ENCODE peak calls at places on chromosomes 13 and 19, in five cellular contexts. One of them, this sample, is unnamed.

GRCh38 chr19:43362179-43362578 is 8.7 kb downstream of the CD177 start:
- DNase-seq in mesendoderm: no peak
- DNase-seq in IMR-90: peak
- DNase-seq in trophoblast cell: no peak
- DNase-seq in neuronal stem cell: no peak
- DNase-seq in this sample: no peak

GRCh38 chr19:7540761-7541480 is 5.4 kb downstream of the PNPLA6 start:
- DNase-seq in mesendoderm: peak
- DNase-seq in trophoblast cell: no peak
- DNase-seq in IMR-90: peak
- DNase-seq in neuronal stem cell: no peak
- DNase-seq in this sample: no peak

GRCh38 chr13:42396501-42396900 is 124.5 kb downstream of the AKAP11 start:
- DNase-seq in IMR-90: no peak
- DNase-seq in neuronal stem cell: no peak
- DNase-seq in mesendoderm: no peak
- DNase-seq in trophoblast cell: no peak
- DNase-seq in this sample: no peak

GRCh38 chr19:1826557-1827521 is 14.8 kb upstream of the ATP8B3 start:
- DNase-seq in mesendoderm: peak
- DNase-seq in IMR-90: no peak
- DNase-seq in neuronal stem cell: no peak
- DNase-seq in trophoblast cell: no peak
- DNase-seq in this sample: peak

GRCh38 chr13:109672545-109672944 is 113.8 kb downstream of the IRS2 start:
- DNase-seq in IMR-90: peak
- DNase-seq in mesendoderm: no peak
- DNase-seq in trophoblast cell: no peak
- DNase-seq in neuronal stem cell: peak
- DNase-seq in this sample: peak

GRCh38 chr19:35260694-35261304 is 8.0 kb upstream of the USF2 start:
- DNase-seq in IMR-90: no peak
- DNase-seq in trophoblast cell: no peak
- DNase-seq in mesendoderm: no peak
- DNase-seq in neuronal stem cell: no peak
- DNase-seq in this sample: no peak

GRCh38 chr13:44307255-44307654 is 66.4 kb upstream of the SERP2 start:
- DNase-seq in IMR-90: peak
- DNase-seq in mesendoderm: no peak
- DNase-seq in trophoblast cell: no peak
- DNase-seq in neuronal stem cell: no peak
- DNase-seq in this sample: peak

GRCh38 chr13:98541211-98541610 is 35.7 kb downstream of the STK24 start:
- DNase-seq in neuronal stem cell: no peak
- DNase-seq in IMR-90: no peak
- DNase-seq in trophoblast cell: peak
- DNase-seq in mesendoderm: no peak
- DNase-seq in this sample: no peak

GRCh38 chr19:15399234-15399515 is 19.6 kb upstream of the AKAP8 start:
- DNase-seq in IMR-90: no peak
- DNase-seq in neuronal stem cell: no peak
- DNase-seq in trophoblast cell: no peak
- DNase-seq in mesendoderm: no peak
- DNase-seq in this sample: no peak

GRCh38 chr19:50978772-50979390 is 4.8 kb downstream of the KLK7 start:
- DNase-seq in neuronal stem cell: no peak
- DNase-seq in trophoblast cell: no peak
- DNase-seq in mesendoderm: no peak
- DNase-seq in IMR-90: no peak
- DNase-seq in this sample: no peak

GRCh38 chr13:94239135-94239534 is 240.3 kb downstream of the DCT start:
- DNase-seq in mesendoderm: no peak
- DNase-seq in trophoblast cell: peak
- DNase-seq in neuronal stem cell: no peak
- DNase-seq in IMR-90: peak
- DNase-seq in this sample: peak

GRCh38 chr13:52738719-52739467 is 727 bp downstream of the CNMD start:
- DNase-seq in IMR-90: no peak
- DNase-seq in mesendoderm: peak
- DNase-seq in trophoblast cell: peak
- DNase-seq in neuronal stem cell: peak
- DNase-seq in this sample: peak
- H3K4ac ChIP-seq in IMR-90: no peak
- H3K4ac ChIP-seq in mesendoderm: no peak
- H3K4ac ChIP-seq in trophoblast cell: no peak
- H3K4ac ChIP-seq in neuronal stem cell: peak
- H3K4ac ChIP-seq in this sample: no peak

GRCh38 chr13:112899618-112900600 is 69.1 kb upstream of the MCF2L start:
- DNase-seq in IMR-90: no peak
- DNase-seq in mesendoderm: no peak
- DNase-seq in trophoblast cell: no peak
- DNase-seq in neuronal stem cell: no peak
- DNase-seq in this sample: no peak

GRCh38 chr13:112901951-112902651 is 66.9 kb upstream of the MCF2L start:
- DNase-seq in trophoblast cell: no peak
- DNase-seq in mesendoderm: no peak
- DNase-seq in IMR-90: no peak
- DNase-seq in neuronal stem cell: no peak
- DNase-seq in this sample: no peak

GRCh38 chr13:112902669-112903068 is 66.3 kb upstream of the MCF2L start:
- DNase-seq in mesendoderm: no peak
- DNase-seq in neuronal stem cell: no peak
- DNase-seq in trophoblast cell: no peak
- DNase-seq in IMR-90: no peak
- DNase-seq in this sample: no peak

GRCh38 chr13:112898786-112899617 is 70.0 kb upstream of the MCF2L start:
- DNase-seq in mesendoderm: no peak
- DNase-seq in IMR-90: no peak
- DNase-seq in neuronal stem cell: no peak
- DNase-seq in trophoblast cell: no peak
- DNase-seq in this sample: no peak

GRCh38 chr13:112900691-112901091 is 68.3 kb upstream of the MCF2L start:
- DNase-seq in IMR-90: no peak
- DNase-seq in mesendoderm: no peak
- DNase-seq in trophoblast cell: no peak
- DNase-seq in neuronal stem cell: no peak
- DNase-seq in this sample: no peak
- H3K4ac ChIP-seq in IMR-90: no peak
- H3K4ac ChIP-seq in mesendoderm: no peak
- H3K4ac ChIP-seq in trophoblast cell: no peak
- H3K4ac ChIP-seq in neuronal stem cell: no peak
- H3K4ac ChIP-seq in this sample: no peak

GRCh38 chr19:16457195-16457953 is 14.4 kb downstream of the EPS15L1 start:
- DNase-seq in mesendoderm: no peak
- DNase-seq in trophoblast cell: no peak
- DNase-seq in IMR-90: peak
- DNase-seq in neuronal stem cell: no peak
- DNase-seq in this sample: peak
- H3K4ac ChIP-seq in mesendoderm: no peak
- H3K4ac ChIP-seq in trophoblast cell: no peak
- H3K4ac ChIP-seq in IMR-90: peak
- H3K4ac ChIP-seq in neuronal stem cell: no peak
- H3K4ac ChIP-seq in this sample: peak

GRCh38 chr13:99657848-99658265 is 156.6 kb downstream of the TM9SF2 start:
- DNase-seq in neuronal stem cell: no peak
- DNase-seq in mesendoderm: peak
- DNase-seq in IMR-90: no peak
- DNase-seq in trophoblast cell: no peak
- DNase-seq in this sample: peak
- H3K4ac ChIP-seq in neuronal stem cell: no peak
- H3K4ac ChIP-seq in mesendoderm: peak
- H3K4ac ChIP-seq in IMR-90: no peak
- H3K4ac ChIP-seq in trophoblast cell: no peak
- H3K4ac ChIP-seq in this sample: peak